ENCODE peak calls at places on chromosomes 12 and 14, in five cellular contexts. X, V, S, D and L are unnamed samples.

GRCh38 chr12:23424685-23425084 is 524.8 kb downstream of the SOX5 start:
- DNase-seq in X (no peak), V (no peak), D (no peak), S (no peak), L (no peak)

GRCh38 chr12:19030603-19031002 is 98.9 kb upstream of the PLEKHA5 start:
- DNase-seq in S (no peak), X (no peak), D (no peak), V (no peak), L (no peak)

GRCh38 chr14:99784508-99784907 is 8.7 kb upstream of the EML1 start:
- DNase-seq in X (no peak), D (no peak), S (no peak), V (no peak), L (no peak)

GRCh38 chr14:58238252-58239247 is 6.1 kb upstream of the PSMA3 start:
- DNase-seq in D (no peak), X (no peak), S (no peak), V (no peak), L (no peak)

GRCh38 chr14:51304428-51304827 is 64.4 kb downstream of the TMX1 start:
- DNase-seq in V (no peak), S (no peak), X (no peak), D (peak), L (no peak)

GRCh38 chr12:28872654-28873268 is 276.3 kb upstream of the FAR2 start:
- DNase-seq in X (peak), V (peak), D (peak), S (peak), L (peak)

GRCh38 chr14:80695869-80696268 is 245.7 kb downstream of the CEP128 start:
- DNase-seq in V (no peak), S (no peak), D (no peak), X (no peak), L (no peak)

GRCh38 chr14:54189358-54190354 is 207.2 kb upstream of the CDKN3 start:
- DNase-seq in V (no peak), D (peak), S (no peak), X (no peak), L (no peak)

GRCh38 chr12:21350975-21351374 is 16.3 kb upstream of the SLCO1A2 start:
- DNase-seq in X (no peak), D (no peak), S (no peak), V (no peak), L (no peak)

GRCh38 chr14:45492876-45493275 is 239.9 kb upstream of the MIS18BP1 start:
- DNase-seq in S (no peak), D (no peak), X (no peak), V (no peak), L (no peak)

GRCh38 chr12:15446798-15447197 is 124.5 kb downstream of the PTPRO start:
- DNase-seq in D (peak), S (no peak), V (no peak), X (no peak), L (no peak)

GRCh38 chr14:28301179-28301578 is 465.4 kb upstream of the FOXG1 start:
- DNase-seq in D (no peak), X (no peak), S (no peak), V (no peak), L (no peak)

GRCh38 chr12:65930114-65930828 is 106.0 kb downstream of the HMGA2 start:
- DNase-seq in D (no peak), V (no peak), S (no peak), X (no peak), L (no peak)

GRCh38 chr12:51827925-51828818 is 20.3 kb downstream of the FIGNL2 start:
- DNase-seq in S (no peak), X (no peak), D (peak), V (no peak), L (no peak)

GRCh38 chr14:20278414-20278813 is 27.3 kb downstream of the TTC5 start:
- DNase-seq in V (no peak), D (no peak), X (no peak), S (no peak), L (no peak)

GRCh38 chr14:53979141-53979673 is 22.6 kb upstream of the BMP4 start:
- DNase-seq in S (peak), X (no peak), V (no peak), D (no peak), L (no peak)

GRCh38 chr12:130375888-130376287 is 38.2 kb downstream of the PIWIL1 start:
- DNase-seq in V (no peak), X (no peak), D (no peak), S (no peak), L (no peak)

GRCh38 chr14:70254476-70254961 is 65.8 kb upstream of the SLC8A3 start:
- DNase-seq in S (peak), V (no peak), X (no peak), D (no peak), L (peak)

GRCh38 chr14:23895480-23895879 is 58.1 kb upstream of the DHRS4 start:
- DNase-seq in D (no peak), X (no peak), S (no peak), V (peak), L (no peak)

GRCh38 chr12:113863455-113863845 is 102.7 kb downstream of the RBM19 start:
- DNase-seq in S (no peak), D (no peak), V (no peak), X (no peak), L (no peak)

GRCh38 chr12:1776139-1776975 is 44.0 kb upstream of the LRTM2 start:
- DNase-seq in X (no peak), D (no peak), S (peak), V (no peak), L (no peak)

GRCh38 chr14:98926151-98926550 is 345.8 kb downstream of the BCL11B start:
- DNase-seq in S (no peak), V (peak), D (no peak), X (no peak), L (no peak)

GRCh38 chr12:3193755-3194154 is 116.6 kb downstream of the TSPAN9 start:
- DNase-seq in D (no peak), S (no peak), V (no peak), X (no peak), L (no peak)

GRCh38 chr14:55533960-55534359 is 46.0 kb upstream of the KTN1 start:
- DNase-seq in S (no peak), D (no peak), X (no peak), V (no peak), L (no peak)

GRCh38 chr12:26195641-26196423 is 459 bp downstream of the SSPN start:
- DNase-seq in V (no peak), S (peak), X (no peak), D (no peak), L (no peak)

DNA sequence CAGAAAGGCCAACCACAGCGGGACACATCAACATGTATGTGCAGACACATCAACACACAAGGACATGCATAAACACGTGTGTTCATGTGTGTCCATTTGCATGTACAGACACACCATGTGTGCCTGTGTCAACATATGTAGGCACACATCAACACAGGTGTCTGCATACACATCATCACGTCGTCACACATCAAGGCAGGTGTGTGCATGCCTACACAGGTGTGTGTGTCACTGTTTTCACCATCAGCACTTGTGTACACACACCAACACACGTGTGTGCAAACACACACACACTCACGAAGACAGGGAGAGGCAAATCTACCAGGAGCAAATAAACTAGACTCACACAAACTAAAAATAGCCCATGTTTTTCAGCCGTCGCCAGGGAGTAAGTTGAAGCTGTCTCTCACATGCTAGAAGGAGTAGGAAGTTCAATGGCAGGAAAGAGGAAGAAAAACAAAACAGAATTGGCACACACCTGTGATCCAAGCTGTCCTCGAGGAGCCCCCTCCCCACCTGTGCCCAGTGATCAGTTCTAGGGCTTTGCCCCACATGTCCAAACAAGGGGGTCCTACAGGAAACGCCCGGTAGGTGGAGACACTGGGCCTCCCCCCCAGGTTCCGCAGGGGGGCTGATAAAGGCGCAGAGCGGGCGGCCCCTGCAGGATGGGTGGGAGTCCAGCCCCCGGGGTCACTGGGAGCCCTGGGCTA is 7.4 kb downstream of the SCARB1 start:
- DNase-seq in V (peak), S (no peak), D (no peak), X (no peak), L (no peak)
- TF ChIP-seq CTCF in V (peak), S (no peak), D (no peak), X (no peak), L (no peak)

GRCh38 chr12:105226219-105226618 is 9.8 kb downstream of the APPL2 start:
- DNase-seq in V (no peak), S (no peak), X (peak), D (no peak), L (no peak)
- TF ChIP-seq CTCF in V (no peak), S (no peak), X (no peak), D (no peak), L (no peak)

DNA sequence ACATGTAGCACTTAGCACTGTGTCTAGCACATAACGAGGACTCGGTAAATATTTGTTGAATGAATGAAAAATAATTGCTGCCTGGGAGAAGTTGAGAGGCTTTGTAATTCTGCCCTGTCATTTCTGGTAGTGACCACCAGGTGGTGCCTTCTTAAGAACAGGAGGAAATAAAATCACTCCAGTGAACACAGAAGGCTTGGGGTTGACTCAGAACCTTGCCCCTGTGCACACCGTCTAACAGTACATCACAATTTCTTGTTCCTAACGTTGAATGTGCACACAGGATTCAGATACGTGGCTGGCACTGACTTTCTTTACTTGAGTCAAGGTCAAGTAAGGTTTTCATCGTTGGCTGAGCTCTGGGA is 91.8 kb downstream of the RGS6 start:
- DNase-seq in D (peak), X (no peak), S (peak), V (peak), L (no peak)
- TF ChIP-seq CTCF in D (peak), X (no peak), S (peak), V (peak), L (peak)

GRCh38 chr12:59446156-59446555 is 149.7 kb upstream of the SLC16A7 start:
- DNase-seq in S (no peak), V (no peak), D (no peak), X (no peak), L (no peak)

DNA sequence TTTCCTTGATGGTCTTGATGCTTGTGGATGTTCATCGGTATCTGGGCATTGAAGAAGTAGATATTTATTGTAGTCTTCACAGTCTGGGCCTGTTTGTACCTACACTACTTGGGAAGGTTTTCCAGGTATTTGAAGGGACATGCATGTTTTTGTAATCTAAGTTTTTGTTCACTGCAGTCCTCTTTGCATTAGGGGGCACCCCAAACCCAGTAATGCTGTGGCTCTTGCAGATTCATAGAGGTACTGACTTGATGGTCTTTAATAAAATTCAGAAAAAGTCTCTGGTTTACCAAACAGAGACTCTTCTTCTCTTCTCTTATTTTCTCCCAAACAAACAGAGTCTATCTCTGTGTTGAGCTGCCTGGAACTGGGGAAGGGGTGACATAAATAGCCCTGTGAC is 150.9 kb upstream of the SLC16A7 start:
- DNase-seq in D (no peak), S (no peak), V (no peak), X (no peak), L (no peak)
- TF ChIP-seq CTCF in D (no peak), S (peak), V (peak), X (peak), L (no peak)

GRCh38 chr14:68523994-68524725 is 268.7 kb downstream of the ZFP36L1 start:
- DNase-seq in S (no peak), V (no peak), D (no peak), X (no peak), L (no peak)
- TF ChIP-seq CTCF in S (no peak), V (no peak), D (no peak), X (peak), L (no peak)

GRCh38 chr14:59360923-59361794 is 104.0 kb downstream of the GPR135 start:
- DNase-seq in V (peak), D (peak), S (no peak), X (no peak), L (no peak)
- TF ChIP-seq CTCF in V (no peak), D (no peak), S (no peak), X (no peak), L (no peak)

GRCh38 chr14:43651896-43652295 is 855.2 kb downstream of the FSCB start:
- DNase-seq in D (no peak), X (no peak), S (no peak), V (no peak), L (no peak)

GRCh38 chr14:43649508-43649907 is 857.6 kb downstream of the FSCB start:
- DNase-seq in S (no peak), X (no peak), V (no peak), D (no peak), L (no peak)

GRCh38 chr14:43651185-43651787 is 855.8 kb downstream of the FSCB start:
- DNase-seq in D (no peak), S (no peak), X (no peak), V (no peak), L (no peak)

DNA sequence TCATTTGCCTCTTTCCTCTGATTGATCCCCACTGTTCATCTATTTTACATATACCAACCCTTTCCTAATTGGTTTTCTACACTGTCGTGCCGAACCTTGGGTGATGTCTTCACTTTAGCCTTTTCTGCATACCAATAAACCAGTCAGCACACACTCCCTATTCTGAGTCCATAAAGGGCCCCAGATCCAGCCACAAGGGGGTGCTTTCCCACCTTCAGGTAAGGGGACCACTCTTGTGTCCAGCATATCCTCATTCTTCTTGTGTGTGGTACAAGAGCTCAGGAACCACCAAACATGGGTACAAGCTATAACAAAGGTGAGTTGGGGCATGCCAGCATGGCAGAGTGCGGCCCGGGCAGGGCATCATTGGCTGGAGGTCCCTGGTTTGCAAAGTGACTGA is 859.8 kb downstream of the FSCB start:
- DNase-seq in S (peak), V (no peak), X (no peak), D (no peak), L (no peak)
- TF ChIP-seq CTCF in S (peak), V (no peak), X (no peak), D (peak), L (no peak)

GRCh38 chr14:96281486-96281885 is 25.5 kb downstream of the BDKRB1 start:
- DNase-seq in X (no peak), V (no peak), S (no peak), D (no peak), L (no peak)
- TF ChIP-seq CTCF in X (no peak), V (no peak), S (no peak), D (no peak), L (no peak)

GRCh38 chr12:128771681-128772080 is 52.1 kb downstream of the SLC15A4 start:
- DNase-seq in S (no peak), V (no peak), X (no peak), D (no peak), L (no peak)

GRCh38 chr12:128763395-128763794 is 60.4 kb downstream of the SLC15A4 start:
- DNase-seq in V (no peak), S (no peak), D (no peak), X (no peak), L (no peak)

GRCh38 chr12:128772249-128772648 is 51.5 kb downstream of the SLC15A4 start:
- DNase-seq in X (no peak), V (no peak), S (no peak), D (no peak), L (no peak)

GRCh38 chr12:128766738-128767501 is 56.8 kb downstream of the SLC15A4 start:
- DNase-seq in X (no peak), V (no peak), S (no peak), D (no peak), L (no peak)

GRCh38 chr12:128767518-128767917 is 56.2 kb downstream of the SLC15A4 start:
- DNase-seq in V (no peak), S (peak), D (no peak), X (no peak), L (no peak)
- TF ChIP-seq CTCF in V (no peak), S (no peak), D (no peak), X (no peak), L (no peak)

GRCh38 chr12:132766380-132767085 is 4.9 kb upstream of the ANKLE2 start:
- DNase-seq in V (no peak), X (no peak), D (no peak), S (no peak), L (no peak)

GRCh38 chr12:132765366-132765765 is 3.7 kb upstream of the ANKLE2 start:
- DNase-seq in V (no peak), S (no peak), X (no peak), D (no peak), L (no peak)

GRCh38 chr12:132764231-132764630 is 2.6 kb upstream of the ANKLE2 start:
- DNase-seq in D (no peak), X (no peak), V (no peak), S (no peak), L (no peak)

GRCh38 chr12:132761032-132761910 is at the start of gene ANKLE2:
- DNase-seq in S (peak), X (peak), V (peak), D (no peak), L (no peak)

DNA sequence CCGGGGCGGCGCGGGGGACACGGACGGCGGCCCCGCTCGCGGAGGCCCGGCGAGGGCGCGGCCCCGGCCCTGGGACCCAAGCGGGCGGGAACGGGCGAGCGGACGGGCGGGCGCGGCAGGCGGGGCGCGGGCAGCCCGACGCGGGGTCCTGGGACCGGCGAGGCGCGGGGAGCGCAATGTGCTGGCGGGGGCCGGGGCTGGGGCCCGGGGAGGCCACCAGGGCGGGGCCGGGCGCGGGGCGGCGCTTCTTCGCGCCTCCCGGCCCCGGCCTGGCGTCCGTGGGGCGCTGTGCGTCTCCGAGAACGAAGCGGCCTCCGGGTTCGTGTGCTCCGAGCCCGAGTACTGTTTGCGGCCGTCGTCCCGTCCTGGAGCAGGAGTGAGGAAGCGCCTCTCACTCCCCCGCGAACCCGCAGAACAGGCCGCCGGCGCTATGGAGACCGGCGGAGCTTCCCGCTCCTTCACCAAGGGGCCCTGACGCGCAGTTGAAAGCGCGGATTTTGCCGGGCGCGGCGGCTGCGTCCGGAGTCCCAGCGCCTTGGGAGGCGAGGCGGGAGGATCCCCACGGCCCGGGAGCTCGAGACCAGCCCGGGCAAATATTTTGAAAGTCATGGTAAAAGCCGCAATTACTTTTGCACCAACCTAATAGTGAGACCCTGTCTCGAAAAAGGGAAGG is 415 bp upstream of the ANKLE2 start:
- DNase-seq in D (peak), V (peak), X (peak), S (peak), L (peak)
- TF ChIP-seq CTCF in D (peak), V (peak), X (no peak), S (peak), L (no peak)